ENCODE peak calls at places on chromosomes 5 and 9, in four cellular contexts. A is CD8-positive, alpha-beta T cell; G is cardiac muscle cell; N is psoas muscle. C is an unnamed sample. For H3K9me3, the result is how much of the 10 kb centered on the place peaks cover.

GRCh38 chr9:14136646-14137370 is 177.1 kb downstream of the NFIB start:
- DNase-seq in A (no peak), N (no peak), G (no peak), C (no peak)

GRCh38 chr9:116269250-116269649 is 115.7 kb downstream of the PAPPA start:
- DNase-seq in A (no peak), N (no peak), G (peak), C (no peak)

GRCh38 chr9:131740898-131741297 is 1.0 kb upstream of the RAPGEF1 start:
- DNase-seq in A (no peak), N (peak), G (no peak), C (no peak)

GRCh38 chr5:144369001-144369400 is 198.3 kb downstream of the KCTD16 start:
- DNase-seq in G (no peak), N (no peak), A (no peak), C (no peak)

GRCh38 chr9:130897848-130898551 is 1.4 kb upstream of the QRFP start:
- DNase-seq in A (no peak), G (no peak), N (peak), C (peak)

GRCh38 chr9:131270171-131271015 is 5.9 kb downstream of the FAM78A start:
- DNase-seq in N (peak), A (no peak), G (no peak), C (peak)

GRCh38 chr9:2621678-2622360 is at the start of gene VLDLR:
- DNase-seq in N (no peak), A (no peak), G (no peak), C (peak)

GRCh38 chr9:133584559-133585476 is 24.4 kb downstream of the FAM163B start:
- DNase-seq in N (no peak), G (no peak), A (no peak), C (peak)

GRCh38 chr5:39765381-39765780 is 340.6 kb upstream of the DAB2 start:
- DNase-seq in G (no peak), A (no peak), N (no peak), C (no peak)

GRCh38 chr5:111411321-111411720 is 101.0 kb downstream of the STARD4 start:
- DNase-seq in N (no peak), A (no peak), G (no peak), C (no peak)

GRCh38 chr5:169442354-169443248 is 141.0 kb upstream of the SPDL1 start:
- DNase-seq in A (no peak), G (no peak), N (no peak), C (no peak)

GRCh38 chr9:133609311-133610098 is at the start of gene FAM163B:
- DNase-seq in G (peak), N (peak), A (peak), C (no peak)

GRCh38 chr9:89984214-89984613 is 379.4 kb downstream of the GADD45G start:
- DNase-seq in G (no peak), A (no peak), N (no peak), C (no peak)

GRCh38 chr9:99336005-99336404 is 113.9 kb downstream of the SEC61B start:
- DNase-seq in G (no peak), A (no peak), N (no peak), C (no peak)

GRCh38 chr5:165497707-165498106 is 1992.3 kb downstream of the MAT2B start:
- DNase-seq in N (no peak), G (peak), A (no peak), C (no peak)

GRCh38 chr5:96614110-96614691 is 48.0 kb upstream of the CAST start:
- DNase-seq in A (peak), G (peak), N (no peak), C (no peak)

GRCh38 chr5:18394154-18394804 is 760.0 kb downstream of the TAF11L14 start:
- DNase-seq in A (peak), G (peak), N (peak), C (peak)

GRCh38 chr5:458547-459353 is 15.8 kb downstream of the EXOC3 start:
- DNase-seq in N (no peak), A (no peak), G (no peak), C (peak)

GRCh38 chr5:82160948-82161347 is 117.2 kb downstream of the RPS23 start:
- DNase-seq in N (no peak), A (no peak), G (no peak), C (no peak)

DNA sequence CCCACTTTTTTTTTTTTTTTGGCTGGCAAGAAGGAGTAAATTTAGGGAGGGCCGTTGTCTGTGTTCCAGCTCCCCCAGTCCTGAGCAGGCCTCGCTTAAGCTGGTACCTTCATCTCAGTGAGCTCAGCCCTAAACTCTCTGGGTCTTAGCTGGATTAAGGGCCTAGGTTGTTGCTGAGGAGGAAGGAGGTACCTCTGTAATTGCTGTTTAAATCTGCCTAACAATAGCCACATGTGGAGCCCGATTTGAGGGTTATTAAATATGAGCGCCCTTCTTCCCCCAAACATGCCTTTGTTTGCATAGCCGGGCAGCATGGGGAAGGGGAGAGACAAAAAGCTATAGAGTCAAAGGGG is 179.0 kb upstream of the PITX1 start:
- DNase-seq in N (no peak), A (no peak), G (no peak), C (no peak)
- H3K9me3 ChIP-seq in N (under half), A (under half), G (under half), C (under half)

DNA sequence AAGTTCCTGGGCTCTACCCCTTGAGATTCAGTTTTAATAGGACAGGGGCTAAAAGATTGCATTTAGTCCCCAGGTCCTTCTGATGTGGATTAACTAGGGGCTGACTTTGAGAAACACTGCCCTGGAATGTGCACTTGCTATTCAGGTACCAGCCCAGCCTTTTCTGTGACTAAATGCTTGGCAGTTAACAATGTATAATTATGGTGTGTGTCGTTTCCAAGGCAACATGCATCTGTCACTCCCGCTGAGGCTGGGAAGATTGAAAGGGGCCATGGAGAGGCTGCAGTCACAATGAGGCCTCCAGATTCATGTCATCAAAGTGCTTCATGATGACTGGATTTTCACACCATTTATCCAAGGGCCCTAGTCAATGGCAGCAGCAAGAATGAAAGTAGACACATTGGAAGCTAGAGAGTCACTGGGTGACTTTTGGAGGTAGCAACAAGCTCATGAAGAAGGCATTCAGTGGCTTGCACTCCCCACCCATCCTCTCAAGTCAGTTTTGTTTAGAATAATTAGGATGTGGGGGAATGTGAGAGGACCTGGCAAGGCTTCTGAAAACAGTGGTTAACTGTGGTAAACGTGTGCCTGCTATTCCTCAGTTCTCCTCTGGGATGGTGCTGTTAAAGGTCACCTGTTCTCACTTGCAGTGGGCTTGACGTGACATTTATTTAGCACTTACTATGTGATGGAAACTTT is 28.3 kb downstream of the RAI14 start:
- DNase-seq in G (peak), N (no peak), A (no peak), C (no peak)
- TF ChIP-seq CTCF in G (peak), N (no peak), A (no peak), C (no peak)

GRCh38 chr9:122382901-122383850 is 12.4 kb downstream of the PTGS1 start:
- DNase-seq in N (no peak), A (no peak), G (no peak), C (no peak)
- H3K9me3 ChIP-seq in N (under half), A (under half), G (under half), C (under half)

GRCh38 chr5:53331463-53331862 is 149.0 kb upstream of the FST start:
- DNase-seq in N (no peak), G (no peak), A (no peak), C (no peak)

GRCh38 chr5:53337827-53338226 is 142.6 kb upstream of the FST start:
- DNase-seq in A (no peak), N (no peak), G (no peak), C (no peak)

GRCh38 chr5:53333160-53333559 is 147.3 kb upstream of the FST start:
- DNase-seq in G (no peak), A (no peak), N (no peak), C (no peak)

GRCh38 chr5:53334431-53334941 is 145.9 kb upstream of the FST start:
- DNase-seq in A (no peak), N (no peak), G (no peak), C (no peak)

DNA sequence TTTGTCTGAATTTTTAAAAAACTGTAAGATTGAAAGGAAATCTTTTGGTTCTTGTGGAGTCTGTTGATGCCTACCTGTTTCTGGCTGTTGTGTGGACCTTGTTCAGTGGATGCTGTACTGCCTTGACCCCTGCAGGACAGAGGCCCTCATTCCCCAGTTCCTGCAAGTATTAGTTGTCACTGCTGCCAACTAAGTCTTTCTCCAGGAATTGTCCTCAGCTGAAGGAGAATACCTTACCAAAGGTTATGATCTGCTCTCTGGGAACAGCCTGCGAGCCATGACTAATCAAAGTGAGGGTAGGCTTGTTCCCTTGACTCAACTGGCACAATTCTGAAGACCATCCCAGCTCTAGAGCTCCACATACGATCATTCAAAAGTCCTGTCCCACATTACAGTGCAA is 145.3 kb upstream of the FST start:
- DNase-seq in N (no peak), A (no peak), G (peak), C (no peak)
- TF ChIP-seq CTCF in N (no peak), A (no peak), G (no peak), C (no peak)

GRCh38 chr9:65430221-65430620 is 145.2 kb upstream of the FOXD4L5 start:
- DNase-seq in G (no peak), N (no peak), A (no peak), C (no peak)
- H3K9me3 ChIP-seq in G (under half), N (under half), A (under half), C (half or more)

GRCh38 chr5:103224894-103225246 is 33.7 kb upstream of the MACIR start:
- DNase-seq in N (no peak), A (no peak), G (no peak), C (no peak)
- TF ChIP-seq CTCF in N (no peak), A (no peak), G (no peak), C (no peak)

DNA sequence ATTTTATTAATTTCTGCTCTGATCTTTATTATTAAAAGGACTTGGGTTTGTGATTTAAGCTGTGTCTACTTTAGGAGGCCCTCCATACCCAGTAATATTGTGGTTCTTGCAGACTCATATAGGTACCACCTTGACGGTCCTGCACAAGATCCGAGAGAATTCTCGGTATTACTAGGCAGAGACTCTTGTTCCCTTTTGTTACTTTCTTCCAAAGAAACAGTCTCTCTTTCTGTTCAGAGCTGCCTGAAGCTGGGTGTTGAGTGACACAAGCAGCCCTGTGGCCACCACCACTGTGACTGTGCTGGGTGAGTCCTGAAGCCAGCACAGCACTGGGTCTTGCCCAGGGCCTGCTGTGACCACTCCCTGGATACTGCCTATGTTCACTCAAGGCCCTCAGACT is 666.6 kb downstream of the SEMA5A start:
- DNase-seq in N (no peak), G (no peak), A (no peak), C (no peak)
- H3K9me3 ChIP-seq in N (under half), G (under half), A (under half), C (under half)

DNA sequence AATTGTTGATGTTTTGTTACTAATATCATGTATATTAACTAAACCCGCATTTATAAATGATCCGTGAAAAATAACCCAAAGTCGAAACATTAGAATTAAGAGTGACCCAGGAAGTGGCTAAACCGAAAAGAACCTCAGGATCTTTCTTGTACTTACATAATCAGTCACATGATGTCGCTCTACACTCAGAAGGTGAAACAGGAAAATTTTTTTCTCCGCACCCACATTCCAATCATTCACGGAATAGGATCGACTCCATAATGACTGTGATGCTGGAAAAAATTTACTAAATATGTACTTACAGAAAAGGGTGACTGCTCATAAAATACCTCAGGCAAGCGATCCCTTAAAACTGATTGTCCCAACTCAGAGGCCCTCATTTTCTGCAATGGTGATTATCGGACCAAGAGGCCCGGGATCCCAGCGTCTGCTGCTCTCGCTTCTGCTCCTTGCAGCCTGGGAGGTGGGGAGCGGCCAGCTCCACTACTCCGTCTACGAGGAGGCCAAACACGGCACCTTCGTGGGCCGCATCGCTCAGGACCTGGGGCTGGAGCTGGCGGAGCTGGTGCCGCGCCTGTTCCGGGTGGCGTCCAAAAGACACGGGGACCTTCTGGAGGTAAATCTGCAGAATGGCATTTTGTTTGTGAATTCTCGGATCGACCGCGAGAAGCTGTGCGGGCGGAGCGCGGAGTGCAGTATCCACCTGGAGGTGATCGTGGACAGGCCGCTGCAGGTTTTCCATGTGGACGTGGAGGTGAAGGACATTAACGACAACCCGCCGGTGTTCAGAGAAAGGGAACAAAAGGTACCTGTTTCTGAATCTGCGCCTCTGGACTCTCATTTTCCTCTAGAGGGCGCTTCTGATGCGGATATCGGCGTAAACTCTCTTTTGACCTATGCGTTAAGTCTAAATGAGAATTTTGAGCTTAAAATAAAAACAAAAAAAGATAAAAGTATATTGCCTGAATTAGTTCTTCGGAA is at the start of gene PCDHA12:
- DNase-seq in N (no peak), G (peak), A (no peak), C (no peak)
- TF ChIP-seq CTCF in N (no peak), G (no peak), A (no peak), C (no peak)

GRCh38 chr5:178416919-178417318 is 173.3 kb downstream of the COL23A1 start:
- DNase-seq in G (no peak), A (no peak), N (no peak), C (no peak)

GRCh38 chr5:178418031-178418430 is 172.2 kb downstream of the COL23A1 start:
- DNase-seq in N (no peak), G (no peak), A (no peak), C (no peak)

GRCh38 chr5:178418471-178419010 is 171.7 kb downstream of the COL23A1 start:
- DNase-seq in A (no peak), G (no peak), N (no peak), C (no peak)

GRCh38 chr5:178416206-178416882 is 173.8 kb downstream of the COL23A1 start:
- DNase-seq in A (no peak), G (no peak), N (no peak), C (no peak)

DNA sequence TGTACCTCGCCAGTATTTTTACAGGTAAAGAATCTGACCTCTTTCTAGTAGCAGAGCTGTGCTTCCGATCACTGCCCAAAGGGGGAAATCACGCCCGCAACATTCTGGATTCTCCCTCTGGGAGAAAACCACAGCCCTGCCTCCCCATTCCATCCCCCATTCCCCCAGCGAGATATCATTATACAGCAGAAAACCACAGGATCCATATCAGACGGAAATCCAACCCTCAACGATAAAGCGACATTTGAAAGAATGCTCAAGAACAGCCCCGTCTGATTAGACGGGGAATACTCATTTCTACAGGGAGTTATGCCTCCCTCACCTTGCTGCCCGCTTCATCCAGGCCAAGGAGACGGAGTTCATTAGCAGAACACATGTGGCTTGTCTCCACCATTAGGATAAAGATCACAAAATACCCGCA is 172.8 kb downstream of the COL23A1 start:
- DNase-seq in A (no peak), G (no peak), N (no peak), C (no peak)
- H3K9me3 ChIP-seq in A (under half), G (under half), N (under half), C (under half)

DNA sequence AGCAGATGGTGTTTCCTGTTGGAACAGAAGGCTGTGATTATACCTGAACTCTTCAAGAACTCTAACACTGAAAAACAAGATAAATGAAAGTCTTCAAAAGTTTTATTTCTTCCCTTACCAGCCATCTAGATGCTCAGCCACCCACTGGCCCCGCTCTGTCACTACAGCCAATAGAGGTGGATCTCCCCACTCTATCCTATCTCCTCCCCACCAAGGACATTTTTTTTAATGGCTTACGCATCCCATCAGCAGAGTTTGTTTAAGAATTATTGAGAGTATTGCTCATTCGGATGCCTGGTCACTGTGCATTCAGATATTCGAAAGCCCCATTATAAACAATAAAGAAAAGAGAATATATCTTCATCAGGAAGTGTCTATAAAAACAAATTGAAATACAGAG is 159.4 kb downstream of the RASEF start:
- DNase-seq in A (no peak), G (no peak), N (no peak), C (no peak)
- TF ChIP-seq CTCF in A (no peak), G (no peak), N (no peak), C (no peak)

C was measured in mucosa of descending colon.